ENCODE peak calls at places on chromosome 12, in five cellular contexts. Y, V, I, Q and H are unnamed samples.

GRCh38 chr12:15910864-15911696 is at the start of gene DERA:
- DNase-seq in Y (peak), V (no peak), I (peak), Q (peak), H (peak)

GRCh38 chr12:1199700-1200099 is 208.7 kb downstream of the ERC1 start:
- DNase-seq in Y (no peak), V (no peak), I (no peak), Q (no peak), H (no peak)

GRCh38 chr12:26723379-26724308 is 109.3 kb downstream of the ITPR2 start:
- DNase-seq in Y (no peak), V (no peak), I (peak), Q (peak), H (no peak)

GRCh38 chr12:42473130-42473529 is 116.4 kb downstream of the PRICKLE1 start:
- DNase-seq in Y (no peak), V (peak), I (peak), Q (no peak), H (no peak)

GRCh38 chr12:3751151-3752095 is 1.5 kb downstream of the CRACR2A start:
- DNase-seq in Y (no peak), V (no peak), I (no peak), Q (no peak), H (no peak)

GRCh38 chr12:6468283-6468575 is 2.2 kb downstream of the VAMP1 start:
- DNase-seq in Y (no peak), V (no peak), I (no peak), Q (peak), H (no peak)

GRCh38 chr12:74317078-74317581 is 220.5 kb upstream of the ATXN7L3B start:
- DNase-seq in Y (no peak), V (no peak), I (no peak), Q (peak), H (peak)

GRCh38 chr12:47717443-47718193 is 7.7 kb downstream of the ENDOU start:
- DNase-seq in Y (peak), V (peak), I (peak), Q (peak), H (peak)

GRCh38 chr12:6266431-6267006 is 44.0 kb upstream of the PLEKHG6 start:
- DNase-seq in Y (no peak), V (no peak), I (no peak), Q (no peak), H (no peak)

GRCh38 chr12:102569803-102570202 is 89.4 kb upstream of the IGF1 start:
- DNase-seq in Y (no peak), V (no peak), I (no peak), Q (no peak), H (no peak)

GRCh38 chr12:104627975-104628322 is 171.2 kb downstream of the CHST11 start:
- DNase-seq in Y (no peak), V (no peak), I (no peak), Q (no peak), H (no peak)

GRCh38 chr12:103903979-103904378 is 26.2 kb upstream of the HSP90B1 start:
- DNase-seq in Y (no peak), V (no peak), I (no peak), Q (no peak), H (no peak)

GRCh38 chr12:91513354-91513753 is 330.7 kb upstream of the DCN start:
- DNase-seq in Y (no peak), V (no peak), I (no peak), Q (no peak), H (no peak)

GRCh38 chr12:11075642-11076041 is 13.5 kb upstream of the TAS2R46 start:
- DNase-seq in Y (no peak), V (no peak), I (no peak), Q (no peak), H (no peak)

GRCh38 chr12:87086118-87086891 is 830.1 kb upstream of the MGAT4C start:
- DNase-seq in Y (no peak), V (no peak), I (no peak), Q (peak), H (peak)